ENCODE peak calls at places on chromosome 13, in nine cellular contexts. J is Panc1, V is SK-N-SH, E is GM23338, N is HCT116, Z is H1, F is sigmoid colon, D is suprapubic skin, X is transverse colon. Q is an unnamed sample. For H3K36me3 and H3K4me1, the result is how much of the 10 kb centered on the place peaks cover.

GRCh38 chr13:73417012-73417615 is 358.3 kb downstream of the KLF5 start:
- DNase-seq in E (peak), V (peak), N (peak), F (no peak), D (no peak), J (no peak), Z (no peak), X (no peak), Q (no peak)

GRCh38 chr13:30791354-30791921 is 56.1 kb downstream of the ALOX5AP start:
- DNase-seq in J (no peak), D (no peak), X (no peak), N (no peak), V (peak), Z (no peak), E (no peak), F (no peak), Q (no peak)

GRCh38 chr13:59679239-59679638 is 484.5 kb downstream of the DIAPH3 start:
- DNase-seq in D (no peak), J (no peak), F (no peak), V (peak), E (peak), X (no peak), N (no peak), Z (no peak), Q (no peak)

GRCh38 chr13:94558721-94559120 is 37.2 kb downstream of the TGDS start:
- DNase-seq in N (no peak), D (no peak), X (no peak), F (no peak), V (no peak), E (peak), J (no peak), Z (no peak), Q (no peak)

GRCh38 chr13:86188170-86188569 is 389.0 kb upstream of the SLITRK6 start:
- DNase-seq in Z (no peak), J (no peak), E (no peak), F (no peak), N (no peak), V (no peak), D (no peak), X (no peak), Q (no peak)

GRCh38 chr13:35292329-35292728 is 184.2 kb downstream of the MAB21L1 start:
- DNase-seq in X (no peak), E (no peak), V (no peak), F (no peak), D (no peak), Z (no peak), N (no peak), J (no peak), Q (no peak)

GRCh38 chr13:114099191-114099590 is 33.2 kb downstream of the RASA3 start:
- DNase-seq in X (peak), F (peak), D (peak), N (peak), V (peak), E (no peak), J (no peak), Z (no peak), Q (no peak)

GRCh38 chr13:34040863-34041262 is 222.9 kb downstream of the RFC3 start:
- DNase-seq in E (no peak), V (no peak), Z (no peak), J (no peak), D (no peak), N (no peak), X (no peak), F (no peak), Q (no peak)

GRCh38 chr13:43319617-43320444 is 296.4 kb downstream of the DNAJC15 start:
- DNase-seq in J (no peak), N (no peak), E (peak), Z (no peak), D (no peak), V (no peak), X (no peak), F (no peak), Q (no peak)

GRCh38 chr13:25876256-25876655 is 175.6 kb downstream of the SHISA2 start:
- DNase-seq in E (no peak), Z (no peak), D (no peak), J (no peak), V (no peak), X (no peak), F (no peak), N (no peak), Q (no peak)

GRCh38 chr13:95924389-95924994 is 128.7 kb downstream of the UGGT2 start:
- DNase-seq in J (peak), N (peak), X (no peak), D (no peak), V (no peak), Z (no peak), E (peak), F (no peak), Q (no peak)

GRCh38 chr13:65999441-65999840 is 1230.7 kb downstream of the PCDH9 start:
- DNase-seq in F (no peak), Z (no peak), E (no peak), J (no peak), D (no peak), X (no peak), V (no peak), N (no peak), Q (no peak)

GRCh38 chr13:20810808-20811207 is 37.0 kb upstream of the EEF1AKMT1 start:
- DNase-seq in X (no peak), Z (no peak), D (no peak), N (no peak), E (no peak), F (no peak), V (no peak), J (no peak), Q (no peak)

GRCh38 chr13:91292630-91293221 is 54.8 kb upstream of the MIR17HG start:
- DNase-seq in E (peak), V (peak), F (no peak), D (no peak), J (no peak), X (no peak), Z (no peak), N (no peak), Q (no peak)

GRCh38 chr13:44815507-44816074 is 173.7 kb downstream of the NUFIP1 start:
- DNase-seq in Z (no peak), E (peak), D (no peak), J (no peak), N (peak), F (no peak), V (no peak), X (no peak), Q (peak)

GRCh38 chr13:32731576-32731975 is 145.3 kb downstream of the PDS5B start:
- DNase-seq in X (no peak), F (no peak), D (no peak), J (no peak), Z (no peak), N (no peak), E (no peak), V (no peak), Q (no peak)

GRCh38 chr13:81446441-81446840 is 1105.5 kb upstream of the SPRY2 start:
- DNase-seq in N (no peak), X (no peak), J (no peak), Z (no peak), E (no peak), V (no peak), D (no peak), F (no peak), Q (no peak)

GRCh38 chr13:113176292-113176691 is 17.8 kb downstream of the PROZ start:
- DNase-seq in X (peak), E (no peak), J (no peak), Z (no peak), D (no peak), F (no peak), N (no peak), V (no peak), Q (no peak)

DNA sequence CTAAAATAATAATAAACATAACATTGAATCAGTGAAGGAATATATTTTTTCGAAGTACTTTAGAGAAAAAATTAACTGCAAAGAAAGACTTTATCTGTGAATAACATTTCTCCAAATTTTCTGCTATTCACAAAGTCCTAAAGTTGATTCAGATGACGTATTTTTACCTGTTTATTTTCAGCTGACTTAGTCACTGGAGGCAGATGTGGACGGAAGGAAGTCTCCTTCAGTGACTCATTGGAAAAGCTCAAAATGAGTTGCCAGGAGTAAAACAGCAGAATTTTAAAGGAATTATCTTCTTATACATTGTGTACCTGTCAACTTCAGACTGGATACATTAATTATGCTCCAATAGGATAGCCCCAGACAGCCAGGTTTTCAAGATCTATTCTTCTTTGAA is 679.4 kb upstream of the GPC6 start:
- DNase-seq in E (no peak), F (no peak), N (no peak), D (no peak), Z (no peak), X (no peak), J (no peak), V (no peak), Q (no peak)
- TF ChIP-seq POLR2AphosphoS5 in E (no peak), F (no peak), N (no peak), D (no peak), Z (no peak), X (no peak), J (no peak), V (no peak), Q (no peak)

GRCh38 chr13:49551245-49551644 is 34.1 kb downstream of the RCBTB1 start:
- DNase-seq in Z (no peak), X (no peak), F (no peak), V (no peak), J (no peak), E (no peak), N (no peak), D (no peak), Q (no peak)
- H3K36me3 ChIP-seq in Z (under half), X (under half), F (half or more), V (under half), J (under half), E (under half), N (under half), D (under half), Q (under half)

DNA sequence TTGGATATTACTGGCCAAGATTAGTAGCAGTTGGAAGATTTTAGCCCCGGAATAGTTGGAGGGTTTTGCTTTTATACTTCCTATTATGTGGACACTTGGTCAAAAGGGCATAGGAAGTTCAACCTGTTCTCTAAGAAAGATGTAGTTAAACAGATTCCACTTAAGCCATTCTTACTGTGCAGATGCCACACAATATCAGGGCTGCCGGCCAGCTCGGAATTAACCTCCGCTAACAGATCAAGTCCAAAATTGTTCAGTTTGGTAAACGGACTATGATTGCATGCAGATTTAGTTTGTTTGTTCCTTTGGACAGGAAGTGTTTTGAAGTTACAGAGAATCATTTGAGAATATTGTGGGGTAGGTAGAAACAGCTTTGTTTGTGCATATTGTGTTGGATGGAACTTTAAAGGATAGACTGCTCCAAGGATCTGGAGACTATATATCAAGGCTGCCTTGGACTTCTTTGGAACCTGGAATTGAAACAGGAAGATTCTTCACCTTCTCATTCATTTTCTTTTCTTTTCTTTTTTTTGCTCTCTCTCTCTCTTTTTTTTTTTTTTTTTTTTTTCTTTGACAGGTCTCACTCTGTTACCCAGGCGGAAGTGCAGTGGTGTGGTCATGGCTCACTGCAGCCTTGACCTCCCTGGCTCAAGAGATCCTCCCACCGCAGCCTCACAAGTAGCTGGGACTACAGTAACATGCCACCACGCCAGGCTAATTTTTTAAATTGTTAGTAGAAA is 5.0 kb upstream of the SPRY2 start:
- DNase-seq in Z (no peak), X (no peak), N (no peak), F (no peak), E (no peak), D (no peak), J (no peak), V (no peak), Q (no peak)
- H3K4me1 ChIP-seq in Z (under half), X (under half), N (under half), F (under half), E (under half), D (under half), J (under half), V (under half), Q (under half)

DNA sequence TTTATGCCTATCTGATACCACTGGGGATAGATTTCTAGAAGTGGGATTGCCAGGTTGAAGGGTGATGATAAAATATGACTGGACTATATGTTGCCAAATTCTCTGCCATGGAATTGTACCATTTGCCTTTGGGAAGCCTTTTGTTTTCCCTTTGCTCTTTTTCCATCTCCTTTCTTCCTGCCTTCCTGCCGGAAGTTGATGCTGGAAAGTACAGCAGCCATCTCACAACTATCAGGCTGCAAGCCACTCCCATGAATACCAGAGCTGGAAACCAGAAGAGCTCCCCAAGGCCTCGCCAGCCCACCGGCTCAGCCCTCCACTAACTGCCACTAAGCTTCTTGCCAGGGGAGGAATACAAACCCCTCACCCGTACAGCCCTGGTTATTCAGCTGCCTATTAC is 29.7 kb downstream of the ZIC5 start:
- DNase-seq in F (no peak), J (no peak), E (no peak), V (no peak), D (no peak), Z (no peak), X (no peak), N (no peak), Q (no peak)
- TF ChIP-seq POLR2AphosphoS5 in F (no peak), J (no peak), E (no peak), V (no peak), D (no peak), Z (no peak), X (no peak), N (no peak), Q (no peak)

GRCh38 chr13:49524740-49525501 is 29.2 kb downstream of the PHF11 start:
- DNase-seq in D (no peak), F (no peak), E (no peak), J (no peak), V (no peak), Z (no peak), X (no peak), N (no peak), Q (no peak)

GRCh38 chr13:49532593-49532992 is 36.8 kb downstream of the PHF11 start:
- DNase-seq in D (no peak), Z (no peak), X (no peak), F (no peak), J (no peak), N (no peak), V (no peak), E (no peak), Q (no peak)

GRCh38 chr13:49530452-49530851 is 34.7 kb downstream of the PHF11 start:
- DNase-seq in X (no peak), F (no peak), E (no peak), J (no peak), N (no peak), Z (no peak), V (no peak), D (no peak), Q (no peak)

GRCh38 chr13:49528161-49528560 is 32.4 kb downstream of the PHF11 start:
- DNase-seq in J (no peak), X (no peak), E (no peak), Z (no peak), N (no peak), F (no peak), V (no peak), D (no peak), Q (no peak)

DNA sequence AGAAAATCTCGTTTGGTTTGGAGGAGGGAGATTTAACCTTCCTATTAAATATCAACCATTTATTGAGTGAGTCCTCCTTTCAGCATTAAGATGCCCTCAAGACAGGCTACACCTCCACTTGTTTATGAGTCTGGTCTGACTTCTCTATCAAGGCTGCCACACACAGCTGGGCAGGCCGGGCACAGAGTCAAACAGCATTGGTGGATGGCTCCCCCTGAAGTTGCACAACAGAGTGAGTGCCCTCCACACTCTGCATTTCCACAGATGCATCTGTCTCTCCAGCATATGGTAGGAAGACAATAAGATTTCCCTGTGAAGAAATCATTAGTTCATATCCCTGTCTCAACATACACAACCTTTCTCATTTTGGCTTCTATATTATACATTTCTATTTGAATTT is 31.4 kb downstream of the PHF11 start:
- DNase-seq in X (no peak), N (no peak), J (no peak), Z (no peak), F (no peak), E (no peak), D (no peak), V (no peak), Q (no peak)
- H3K36me3 ChIP-seq in X (under half), N (under half), J (under half), Z (under half), F (half or more), E (under half), D (half or more), V (under half), Q (under half)